ENCODE peak calls at places on chromosomes 5 and 9, in seven cellular contexts. J is lower leg skin; T is HCT116; V is hepatocyte; Z is AG09309; N is CD8-positive, alpha-beta T cell; K is heart left ventricle. D is an unnamed sample.

GRCh38 chr9:70868661-70869652 is 252.5 kb downstream of the TRPM3 start:
- DNase-seq in Z (no peak), K (no peak), T (no peak), N (no peak), J (no peak), V (peak), D (no peak)

GRCh38 chr5:149865746-149866145 is 78.8 kb downstream of the PDE6A start:
- DNase-seq in V (no peak), K (no peak), J (no peak), Z (no peak), N (no peak), T (no peak), D (no peak)

GRCh38 chr5:93611900-93612898 is 29.2 kb downstream of the NR2F1 start:
- DNase-seq in K (no peak), J (no peak), N (no peak), Z (no peak), T (no peak), V (no peak), D (peak)

GRCh38 chr9:4489562-4489918 is 728 bp upstream of the SLC1A1 start:
- DNase-seq in T (no peak), Z (no peak), J (no peak), N (no peak), K (no peak), V (peak), D (peak)

GRCh38 chr5:40221796-40222195 is 457.9 kb upstream of the PTGER4 start:
- DNase-seq in J (no peak), Z (peak), K (no peak), N (no peak), V (no peak), T (no peak), D (peak)

GRCh38 chr5:1522601-1523479 is 920 bp downstream of the LPCAT1 start:
- DNase-seq in J (peak), V (peak), K (no peak), T (no peak), N (peak), Z (no peak), D (no peak)

GRCh38 chr9:84239341-84239740 is 101.2 kb downstream of the SLC28A3 start:
- DNase-seq in V (no peak), Z (no peak), N (no peak), K (no peak), J (no peak), T (no peak), D (peak)

GRCh38 chr9:115240676-115241075 is 122.7 kb upstream of the TNC start:
- DNase-seq in T (no peak), Z (no peak), V (no peak), N (no peak), K (no peak), J (no peak), D (peak)

GRCh38 chr5:152688561-152689274 is 283.6 kb upstream of the NMUR2 start:
- DNase-seq in N (no peak), Z (peak), V (peak), J (no peak), T (no peak), K (peak), D (peak)

GRCh38 chr9:33234511-33235467 is 5.2 kb upstream of the SPINK4 start:
- DNase-seq in J (no peak), N (no peak), T (no peak), Z (no peak), K (no peak), V (no peak), D (peak)

GRCh38 chr5:124034963-124035362 is 523.0 kb downstream of the CSNK1G3 start:
- DNase-seq in N (no peak), J (no peak), Z (no peak), T (no peak), V (no peak), K (no peak), D (no peak)

GRCh38 chr5:141694479-141694878 is 12.4 kb upstream of the ARAP3 start:
- DNase-seq in N (no peak), K (no peak), Z (no peak), T (no peak), V (no peak), J (no peak), D (no peak)

GRCh38 chr9:33867747-33868429 is 50.9 kb downstream of the UBE2R2 start:
- DNase-seq in V (no peak), K (peak), Z (peak), J (peak), N (no peak), T (no peak), D (peak)

GRCh38 chr5:54649041-54649504 is 131.5 kb downstream of the SNX18 start:
- DNase-seq in K (no peak), N (no peak), V (no peak), J (no peak), T (no peak), Z (no peak), D (no peak)

GRCh38 chr5:5011151-5011550 is 129.0 kb upstream of the ADAMTS16 start:
- DNase-seq in N (no peak), Z (no peak), T (no peak), J (no peak), K (no peak), V (no peak), D (peak)

GRCh38 chr5:172450453-172450852 is 3.9 kb downstream of the SH3PXD2B start:
- DNase-seq in T (no peak), K (no peak), J (peak), V (no peak), N (no peak), Z (no peak), D (no peak)

GRCh38 chr5:172448999-172449398 is 5.3 kb downstream of the SH3PXD2B start:
- DNase-seq in V (no peak), N (no peak), T (no peak), K (no peak), J (peak), Z (no peak), D (no peak)

GRCh38 chr5:172446336-172447051 is 7.8 kb downstream of the SH3PXD2B start:
- DNase-seq in T (no peak), J (no peak), Z (no peak), N (no peak), K (no peak), V (no peak), D (no peak)

GRCh38 chr5:172445866-172446265 is 8.5 kb downstream of the SH3PXD2B start:
- DNase-seq in T (no peak), V (no peak), Z (no peak), J (no peak), K (no peak), N (no peak), D (no peak)

DNA sequence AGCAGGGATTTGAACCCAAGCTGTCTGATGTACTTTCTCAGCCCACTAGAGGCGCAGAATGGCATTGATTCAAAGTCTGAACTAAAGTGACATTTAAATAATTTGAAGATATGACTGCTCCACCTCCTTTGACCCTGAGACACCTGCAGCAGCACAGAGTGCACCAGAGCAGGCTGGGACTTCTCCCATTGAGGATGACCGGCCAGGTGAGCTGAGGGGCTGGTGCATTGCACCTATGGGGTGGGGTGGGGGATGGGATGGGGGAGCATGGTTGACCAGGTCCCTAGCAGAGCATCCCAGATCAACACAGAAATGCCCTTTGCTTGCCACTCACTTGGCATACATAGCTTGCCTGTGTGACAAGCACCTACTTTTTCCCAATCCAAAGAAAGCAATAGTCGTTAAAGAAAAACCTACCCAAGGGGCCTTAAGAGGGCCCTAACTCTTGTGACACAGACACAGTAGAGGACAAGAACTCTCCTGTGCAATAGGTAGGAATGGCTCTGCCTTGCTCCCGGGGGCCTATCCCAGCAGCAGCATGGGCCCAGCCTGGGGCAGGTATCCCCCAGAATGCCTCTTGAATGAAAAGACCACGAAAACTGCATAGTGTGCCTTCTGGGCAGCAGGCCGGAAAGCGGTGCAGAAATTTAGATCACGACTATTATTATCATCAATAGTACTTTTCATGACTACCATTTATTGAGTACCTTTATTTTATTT is 6.5 kb downstream of the SH3PXD2B start:
- DNase-seq in Z (no peak), V (no peak), J (peak), T (no peak), N (no peak), K (no peak), D (no peak)
- TF ChIP-seq CTCF in Z (no peak), V (no peak), J (no peak), T (no peak), N (no peak), K (no peak), D (no peak)

GRCh38 chr5:171451421-171451820 is 32.0 kb downstream of the FGF18 start:
- DNase-seq in Z (no peak), T (no peak), K (no peak), V (no peak), J (no peak), N (no peak), D (no peak)
- H3K4me3 ChIP-seq in Z (peak), T (peak), K (peak), V (no peak), J (no peak), N (no peak), D (no peak)

GRCh38 chr5:163580516-163580915 is 75.1 kb downstream of the MAT2B start:
- DNase-seq in J (no peak), N (no peak), T (no peak), Z (no peak), V (peak), K (no peak), D (no peak)

GRCh38 chr5:163579729-163580128 is 74.3 kb downstream of the MAT2B start:
- DNase-seq in N (no peak), J (no peak), V (no peak), K (no peak), Z (no peak), T (no peak), D (no peak)

GRCh38 chr5:163574477-163575440 is 69.3 kb downstream of the MAT2B start:
- DNase-seq in V (no peak), T (no peak), Z (no peak), N (no peak), K (no peak), J (no peak), D (no peak)

GRCh38 chr5:163578652-163579051 is 73.2 kb downstream of the MAT2B start:
- DNase-seq in N (no peak), K (no peak), V (no peak), Z (no peak), J (no peak), T (no peak), D (no peak)
- TF ChIP-seq CTCF in N (no peak), K (no peak), V (no peak), Z (no peak), J (no peak), T (no peak), D (no peak)

GRCh38 chr5:139391570-139392323 is 2.0 kb upstream of the MZB1 start:
- DNase-seq in T (no peak), Z (no peak), K (no peak), V (no peak), J (no peak), N (peak), D (no peak)
- H3K4me3 ChIP-seq in T (peak), Z (peak), K (peak), V (no peak), J (no peak), N (peak), D (no peak)

DNA sequence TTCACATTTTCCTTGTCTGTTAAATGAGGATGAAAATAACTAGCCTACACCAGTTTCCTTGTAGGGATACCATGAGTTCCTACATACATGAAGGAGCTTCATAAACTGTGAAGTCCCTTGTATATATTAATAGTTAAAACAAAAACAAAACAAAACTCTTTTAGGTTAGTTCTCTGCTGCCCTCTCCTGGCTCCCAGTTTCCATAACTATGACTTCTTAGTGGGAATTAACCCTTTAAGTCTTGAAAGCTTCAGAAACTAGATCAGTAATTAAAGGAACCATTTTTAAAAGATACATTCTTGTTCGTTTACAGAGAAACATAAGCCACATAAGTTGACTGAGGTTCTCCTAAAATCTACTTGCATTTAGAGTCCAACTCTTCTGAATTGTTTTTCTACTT is 500.0 kb upstream of the C9orf72 start:
- DNase-seq in V (peak), T (peak), Z (peak), K (no peak), N (no peak), J (no peak), D (peak)
- TF ChIP-seq CTCF in V (peak), T (peak), Z (peak), K (peak), N (no peak), J (no peak), D (peak)

DNA sequence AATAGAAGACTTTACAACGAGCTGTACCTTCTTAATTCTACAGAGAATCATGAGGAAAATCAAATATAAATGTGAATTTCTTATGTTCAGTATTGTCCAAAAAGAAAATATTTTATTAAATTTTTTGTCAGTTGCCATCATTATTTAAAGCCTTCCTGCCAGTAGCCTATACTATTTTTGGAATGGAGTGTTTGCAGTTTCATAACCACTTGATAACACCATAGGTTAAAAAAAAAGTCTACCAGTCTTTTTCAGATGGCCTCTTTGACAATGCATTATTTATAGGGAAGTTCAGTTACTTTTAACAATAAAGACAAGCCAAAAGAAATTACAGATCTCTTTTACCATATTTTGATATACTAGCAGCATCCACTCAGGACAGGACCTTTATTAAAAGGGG is 80.3 kb upstream of the CCDC152 start:
- DNase-seq in J (no peak), Z (no peak), V (no peak), N (no peak), T (no peak), K (no peak), D (no peak)
- H3K4me3 ChIP-seq in J (no peak), Z (no peak), V (no peak), N (no peak), T (no peak), K (no peak), D (no peak)

GRCh38 chr5:84292000-84292642 is 92.6 kb downstream of the EDIL3 start:
- DNase-seq in T (no peak), Z (no peak), K (no peak), J (no peak), N (no peak), V (no peak), D (no peak)
- TF ChIP-seq CTCF in T (no peak), Z (no peak), K (no peak), J (no peak), N (no peak), V (no peak), D (no peak)